ENCODE peak calls at places on chromosomes 11 and 22, in six cellular contexts. A, V, P, D, M and J are unnamed samples.

GRCh38 chr11:114040706-114041211 is 18.8 kb upstream of the ZBTB16 start:
- DNase-seq in D (no peak), V (no peak), M (peak; percentile 36), A (peak; percentile 84), P (peak; percentile 54), J (no peak)

GRCh38 chr11:131195801-131196517 is 174.5 kb upstream of the NTM start:
- DNase-seq in V (peak; percentile 61), P (peak; percentile 28), A (peak; percentile 8), D (no peak), M (no peak), J (no peak)

GRCh38 chr11:81495699-81496292 is 1237.9 kb downstream of the FAM181B start:
- DNase-seq in V (no peak), M (no peak), A (no peak), P (no peak), D (no peak), J (no peak)

GRCh38 chr11:20353829-20354434 is 9.6 kb upstream of the HTATIP2 start:
- DNase-seq in D (peak; percentile 49), P (no peak), M (peak; percentile 51), V (no peak), A (peak; percentile 71), J (no peak)

GRCh38 chr22:39832627-39833074 is 60.9 kb downstream of the ENTHD1 start:
- DNase-seq in D (no peak), P (no peak), A (no peak), M (no peak), V (no peak), J (no peak)

GRCh38 chr11:38392176-38392575 is 1794.1 kb upstream of the RAG2 start:
- DNase-seq in A (peak; percentile 23), P (no peak), V (no peak), M (no peak), D (no peak), J (no peak)

GRCh38 chr11:67268036-67268683 is 1.9 kb downstream of the GRK2 start:
- DNase-seq in P (no peak), D (no peak), M (no peak), A (no peak), V (peak; percentile 32), J (no peak)

GRCh38 chr22:24707477-24707816 is 67.1 kb downstream of the PIWIL3 start:
- DNase-seq in P (no peak), M (peak; percentile 11), V (no peak), D (no peak), A (no peak), J (no peak)

GRCh38 chr11:129694538-129694937 is 121.1 kb upstream of the TMEM45B start:
- DNase-seq in V (no peak), P (no peak), A (no peak), M (no peak), D (no peak), J (no peak)

GRCh38 chr22:39917776-39918493 is 17.1 kb downstream of the GRAP2 start:
- DNase-seq in A (peak; percentile 66), D (no peak), P (no peak), V (no peak), M (no peak), J (no peak)

GRCh38 chr11:64583296-64584262 is 7.4 kb upstream of the SLC22A12 start:
- DNase-seq in M (no peak), V (peak; percentile 50), A (no peak), D (no peak), P (no peak), J (no peak)

GRCh38 chr11:71204748-71205664 is 47.4 kb downstream of the SHANK2 start:
- DNase-seq in V (no peak), D (no peak), A (no peak), P (no peak), M (no peak), J (no peak)

GRCh38 chr22:25490869-25491268 is 73.6 kb upstream of the GRK3 start:
- DNase-seq in P (no peak), A (no peak), V (no peak), D (no peak), M (no peak), J (no peak)

GRCh38 chr11:73729594-73730206 is 31.2 kb downstream of the RAB6A start:
- DNase-seq in A (no peak), D (peak; percentile 22), V (no peak), P (no peak), M (peak; percentile 36), J (no peak)

GRCh38 chr22:46569055-46569847 is 31.8 kb upstream of the CELSR1 start:
- DNase-seq in P (no peak), D (no peak), M (no peak), A (no peak), V (no peak), J (no peak)

GRCh38 chr22:30036656-30037055 is 43.6 kb upstream of the HORMAD2 start:
- DNase-seq in V (no peak), M (peak; percentile 16), A (no peak), P (no peak), D (no peak), J (no peak)

GRCh38 chr11:17459211-17459610 is 17.4 kb downstream of the ABCC8 start:
- DNase-seq in P (no peak), A (no peak), D (no peak), V (no peak), M (no peak), J (no peak)

GRCh38 chr11:4825132-4825531 is 4.0 kb downstream of the OR51F2 start:
- DNase-seq in A (no peak), D (no peak), V (no peak), P (no peak), M (no peak), J (no peak)

GRCh38 chr22:41245917-41246499 is 5.3 kb upstream of the CHADL start:
- DNase-seq in P (no peak), D (no peak), V (no peak), A (no peak), M (no peak), J (no peak)
- TF ChIP-seq CTCF in P (no peak), D (no peak), V (no peak), A (peak; percentile 12), M (no peak), J (no peak)

GRCh38 chr11:34839969-34840368 is 76.2 kb downstream of the APIP start:
- DNase-seq in A (no peak), P (no peak), V (no peak), M (no peak), D (no peak), J (no peak)

GRCh38 chr11:34846467-34846866 is 69.7 kb downstream of the APIP start:
- DNase-seq in P (no peak), V (no peak), M (no peak), A (no peak), D (no peak), J (no peak)

GRCh38 chr11:34844466-34845112 is 71.6 kb downstream of the APIP start:
- DNase-seq in V (no peak), P (no peak), M (no peak), D (no peak), A (no peak), J (no peak)

GRCh38 chr11:34837246-34837856 is 78.8 kb downstream of the APIP start:
- DNase-seq in V (no peak), P (no peak), A (no peak), M (peak; percentile 16), D (no peak), J (no peak)

DNA sequence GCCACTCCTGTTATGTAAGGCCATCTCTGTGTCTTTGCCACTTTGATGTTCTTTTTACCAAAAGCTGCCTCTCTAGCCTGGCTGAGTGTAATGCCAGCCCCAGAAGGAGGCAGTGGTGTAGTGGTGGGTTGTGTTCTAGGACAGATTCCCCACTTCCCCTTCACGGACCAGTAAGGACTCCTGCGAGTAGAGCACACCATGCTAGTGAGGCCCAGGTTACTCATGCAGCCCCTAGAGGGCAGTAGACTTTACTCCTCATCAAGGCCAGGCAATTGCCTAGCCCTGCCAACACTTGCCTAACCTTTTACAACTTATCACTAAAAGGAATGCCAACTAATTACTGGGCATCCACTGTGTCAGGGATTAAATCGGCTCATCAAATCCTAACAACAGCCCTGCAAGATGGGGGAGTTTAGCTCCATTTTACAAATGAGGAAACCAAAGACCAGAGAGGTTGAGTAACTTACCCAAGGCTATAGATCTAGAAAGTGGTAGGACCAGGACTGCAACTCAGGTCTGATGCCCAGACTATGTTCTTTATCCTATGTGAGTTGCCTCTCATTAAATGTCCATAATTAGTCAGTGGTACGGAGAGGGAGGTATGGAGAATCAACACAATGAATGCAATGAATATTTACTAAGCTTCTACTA is 75.3 kb downstream of the APIP start:
- DNase-seq in A (peak; percentile 53), V (no peak), P (no peak), D (no peak), M (peak; percentile 59), J (no peak)
- TF ChIP-seq CTCF in A (peak; percentile 66), V (peak; percentile 20), P (no peak), D (peak; percentile 51), M (peak; percentile 17), J (no peak)

DNA sequence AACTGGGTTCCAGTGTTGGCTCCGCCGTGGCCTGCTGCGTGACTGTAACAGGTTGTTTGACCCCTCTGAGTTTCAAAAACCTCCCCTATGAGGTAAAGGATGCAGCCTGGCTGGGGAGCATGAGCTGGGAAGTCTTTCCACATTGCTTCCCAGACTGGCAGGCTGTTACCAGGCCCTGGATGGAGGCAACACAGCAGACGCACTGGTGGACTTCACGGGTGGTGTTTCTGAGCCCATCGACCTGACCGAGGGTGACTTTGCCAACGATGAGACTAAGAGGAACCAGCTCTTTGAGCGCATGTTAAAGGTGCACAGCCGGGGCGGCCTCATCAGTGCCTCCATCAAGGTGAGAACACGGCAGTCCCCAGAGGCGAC is 11.4 kb downstream of the OMP start:
- DNase-seq in V (no peak), M (no peak), P (no peak), A (no peak), D (no peak), J (no peak)
- TF ChIP-seq CTCF in V (no peak), M (no peak), P (no peak), A (no peak), D (no peak), J (no peak)

GRCh38 chr22:17787159-17788022 is 13.1 kb upstream of the BID start:
- DNase-seq in V (no peak), A (no peak), D (no peak), P (no peak), M (no peak), J (no peak)

GRCh38 chr22:17788023-17788330 is 13.7 kb upstream of the BID start:
- DNase-seq in D (no peak), A (no peak), M (no peak), V (no peak), P (no peak), J (no peak)

GRCh38 chr22:17785185-17786184 is 11.2 kb upstream of the BID start:
- DNase-seq in V (peak; percentile 70), D (no peak), P (no peak), A (peak; percentile 33), M (peak; percentile 67), J (peak; percentile 47)

GRCh38 chr22:17784776-17785175 is 10.5 kb upstream of the BID start:
- DNase-seq in M (no peak), D (no peak), A (no peak), P (no peak), V (no peak), J (no peak)

DNA sequence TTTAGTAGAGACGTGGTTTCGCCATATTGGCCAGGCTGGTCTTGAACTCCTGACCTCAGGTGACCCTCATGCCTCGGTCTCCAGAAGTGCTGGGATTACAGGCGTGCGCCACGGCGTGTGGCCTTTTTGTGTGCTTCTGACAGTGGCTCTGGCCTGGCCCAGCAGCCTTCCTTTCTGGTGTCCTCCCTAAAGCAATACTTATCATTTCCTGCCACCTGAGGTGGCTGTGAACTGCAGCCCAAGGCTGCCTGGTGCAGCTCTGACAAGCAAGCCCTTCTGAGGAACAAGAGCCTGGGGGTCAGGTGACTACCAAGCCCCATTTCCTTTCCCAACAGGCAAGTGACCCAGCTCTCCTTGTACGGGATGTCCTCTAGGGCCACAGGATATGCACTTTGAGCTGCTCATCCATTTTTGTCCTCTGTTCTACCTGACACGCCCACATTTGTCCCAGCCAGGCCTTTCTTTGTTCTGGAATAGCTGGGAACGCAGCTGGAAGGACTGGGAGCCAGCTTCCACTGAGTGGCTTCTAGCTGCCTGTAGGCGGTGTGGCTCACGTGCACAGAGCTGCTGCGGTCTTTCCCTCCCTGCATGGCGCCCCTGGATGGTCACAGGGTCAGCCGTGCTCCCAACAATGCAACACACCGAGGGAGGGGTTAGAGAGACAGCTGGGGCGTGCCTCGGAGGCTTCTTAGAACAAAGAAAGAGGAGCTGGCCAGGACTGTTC is 12.3 kb upstream of the BID start:
- DNase-seq in D (peak; percentile 40), P (peak; percentile 69), M (no peak), A (peak; percentile 47), V (peak; percentile 93), J (no peak)
- TF ChIP-seq CTCF in D (no peak), P (no peak), M (no peak), A (peak; percentile 22), V (no peak), J (no peak)